ENCODE peak calls at places on chromosome 6, in nine cellular contexts. H is Karpas-422, F is IMR-90, L is HCT116, S is DND-41, K is neural progenitor cell, D is GM12878, A is fibroblast of lung, N is SK-N-SH. Z is an unnamed sample.

GRCh38 chr6:93040375-93040774 is 379.0 kb downstream of the EPHA7 start:
- DNase-seq in N (no peak), L (no peak), A (peak; percentile 3), F (no peak), S (no peak), H (no peak), K (no peak), D (no peak), Z (no peak)

GRCh38 chr6:134176283-134176975 is 124.0 kb upstream of the SLC2A12 start:
- DNase-seq in F (peak; percentile 37), N (peak; percentile 56), S (no peak), H (no peak), K (peak; percentile 69), A (peak; percentile 48), D (no peak), L (no peak), Z (no peak)

GRCh38 chr6:9924971-9925370 is 489.9 kb downstream of the TFAP2A start:
- DNase-seq in D (no peak), H (no peak), S (no peak), A (no peak), K (no peak), F (no peak), N (no peak), L (no peak), Z (no peak)

GRCh38 chr6:51765230-51765629 is 322.2 kb downstream of the PKHD1 start:
- DNase-seq in L (no peak), K (no peak), D (no peak), N (no peak), H (no peak), F (no peak), S (no peak), A (no peak), Z (no peak)

GRCh38 chr6:26554669-26555504 is 16.7 kb downstream of the HMGN4 start:
- DNase-seq in F (peak; percentile 68), N (no peak), A (peak; percentile 67), L (no peak), H (peak; percentile 92), D (no peak), S (peak; percentile 74), K (peak; percentile 69), Z (peak; percentile 89)

GRCh38 chr6:69693749-69694148 is 103.1 kb downstream of the LMBRD1 start:
- DNase-seq in S (no peak), F (peak; percentile 41), D (no peak), K (no peak), A (peak; percentile 51), L (no peak), N (no peak), H (no peak), Z (no peak)

GRCh38 chr6:104596091-104596490 is 263.6 kb downstream of the HACE1 start:
- DNase-seq in F (no peak), A (no peak), D (no peak), L (no peak), H (no peak), S (no peak), N (no peak), K (no peak), Z (no peak)

GRCh38 chr6:149080511-149080910 is 237.0 kb upstream of the TAB2 start:
- DNase-seq in D (no peak), N (no peak), S (no peak), A (peak; percentile 74), K (no peak), H (no peak), L (no peak), F (peak; percentile 88), Z (no peak)

GRCh38 chr6:99514089-99514488 is 1.1 kb downstream of the USP45 start:
- DNase-seq in L (no peak), F (peak; percentile 15), A (peak; percentile 19), H (peak; percentile 73), D (no peak), S (no peak), N (peak; percentile 22), K (peak; percentile 9), Z (no peak)

GRCh38 chr6:99980741-99981140 is 13.3 kb downstream of the MCHR2 start:
- DNase-seq in F (no peak), A (no peak), N (no peak), L (no peak), H (no peak), S (no peak), D (no peak), K (no peak), Z (no peak)

GRCh38 chr6:111105578-111105977 is 18.3 kb downstream of the SLC16A10 start:
- DNase-seq in H (no peak), N (peak; percentile 27), F (peak; percentile 31), L (peak; percentile 68), K (no peak), A (peak; percentile 27), S (no peak), D (no peak), Z (no peak)

DNA sequence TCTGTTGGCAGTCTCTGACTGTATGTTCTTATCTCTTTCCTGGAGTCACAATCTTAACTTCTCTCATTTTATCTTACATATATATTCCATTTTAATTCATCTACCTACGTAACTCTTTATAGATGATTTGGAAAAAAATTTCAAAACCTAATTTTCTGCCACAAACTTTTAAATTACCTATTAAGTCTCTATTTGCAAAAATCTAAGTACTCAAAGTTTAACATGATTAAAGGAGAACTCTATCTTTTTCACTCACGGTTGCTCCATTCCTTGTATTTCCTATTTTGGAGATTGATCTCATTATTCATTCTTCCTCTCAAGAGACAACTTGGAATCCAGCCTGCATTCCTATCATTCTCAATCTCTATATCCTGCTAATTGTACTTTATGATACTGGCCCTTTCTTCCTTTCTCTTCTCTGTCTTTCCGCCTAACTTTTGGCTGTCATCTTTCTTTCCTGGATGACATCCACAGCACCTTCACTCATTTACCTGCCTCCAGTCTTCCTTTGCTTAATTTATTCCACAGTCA is 1071.1 kb upstream of the CITED2 start:
- DNase-seq in L (no peak), N (no peak), F (peak; percentile 53), K (no peak), D (no peak), S (no peak), A (peak; percentile 53), H (no peak), Z (no peak)
- H3K9ac ChIP-seq in L (no peak overlapping the region), N (no peak overlapping the region), F (no peak overlapping the region), K (no peak overlapping the region), D (no peak overlapping the region), S (no peak overlapping the region), A (no peak overlapping the region), H (no peak overlapping the region), Z (no peak overlapping the region)

DNA sequence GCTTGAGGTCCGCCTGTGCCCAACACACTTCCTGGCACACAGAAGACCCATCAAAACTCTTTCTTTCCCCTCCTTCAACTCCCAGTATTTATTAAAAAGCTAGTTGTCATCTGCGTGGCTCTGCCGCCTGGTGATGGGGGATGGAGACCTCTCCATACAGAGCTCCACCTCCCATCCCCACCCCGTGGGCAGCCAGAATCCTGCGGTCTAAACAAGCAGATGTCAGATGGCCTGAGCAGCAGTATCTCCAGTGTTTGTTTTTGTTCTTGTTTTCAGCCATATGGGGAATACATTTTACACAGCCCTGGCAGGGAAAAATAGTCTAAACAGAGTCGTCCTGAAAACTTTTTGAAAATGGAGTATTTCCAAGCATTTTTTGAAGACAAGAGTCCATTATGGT is 91.3 kb downstream of the TCP11 start:
- DNase-seq in L (no peak), K (no peak), F (peak; percentile 93), S (peak; percentile 57), N (peak; percentile 66), A (peak; percentile 94), H (no peak), D (no peak), Z (no peak)
- H2AFZ ChIP-seq in L (no peak overlapping the region), K (no peak overlapping the region), F (peak overlapping the region; percentile 74), S (no peak overlapping the region), N (no peak overlapping the region), A (peak overlapping the region; percentile 36), H (no peak overlapping the region), D (no peak overlapping the region), Z (no peak overlapping the region)

GRCh38 chr6:33412140-33413009 is 1.6 kb downstream of the PHF1 start:
- DNase-seq in N (no peak), S (no peak), A (no peak), F (no peak), L (no peak), K (no peak), H (peak; percentile 45), D (no peak), Z (no peak)
- H3K9ac ChIP-seq in N (no peak overlapping the region), S (peak overlapping the region; percentile 83), A (no peak overlapping the region), F (no peak overlapping the region), L (peak overlapping the region; percentile 11), K (no peak overlapping the region), H (peak overlapping the region; percentile 35), D (no peak overlapping the region), Z (no peak overlapping the region)

DNA sequence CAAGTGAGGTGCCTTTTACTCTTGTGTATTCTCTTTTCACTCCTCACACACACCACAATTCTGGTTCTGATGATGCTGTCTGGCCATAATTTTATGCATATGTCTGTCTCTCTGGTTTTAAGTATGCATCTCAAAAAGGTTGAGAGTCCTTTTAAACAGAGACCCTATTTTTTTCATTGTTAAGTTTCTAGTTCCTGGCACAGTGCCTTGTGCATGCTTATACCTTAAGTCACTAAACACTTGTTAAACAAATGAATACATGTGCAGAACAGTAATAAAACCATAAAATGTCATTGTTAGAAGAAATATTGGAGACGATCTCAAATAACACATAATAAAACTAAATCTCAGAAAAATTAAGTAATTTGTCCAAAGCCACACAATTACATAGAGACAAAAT is 7.9 kb downstream of the ROS1 start:
- DNase-seq in L (no peak), K (no peak), D (no peak), A (no peak), F (peak; percentile 7), H (no peak), S (no peak), N (no peak), Z (no peak)
- H2AFZ ChIP-seq in L (no peak overlapping the region), K (no peak overlapping the region), D (no peak overlapping the region), A (no peak overlapping the region), F (no peak overlapping the region), H (no peak overlapping the region), S (no peak overlapping the region), N (no peak overlapping the region), Z (no peak overlapping the region)

DNA sequence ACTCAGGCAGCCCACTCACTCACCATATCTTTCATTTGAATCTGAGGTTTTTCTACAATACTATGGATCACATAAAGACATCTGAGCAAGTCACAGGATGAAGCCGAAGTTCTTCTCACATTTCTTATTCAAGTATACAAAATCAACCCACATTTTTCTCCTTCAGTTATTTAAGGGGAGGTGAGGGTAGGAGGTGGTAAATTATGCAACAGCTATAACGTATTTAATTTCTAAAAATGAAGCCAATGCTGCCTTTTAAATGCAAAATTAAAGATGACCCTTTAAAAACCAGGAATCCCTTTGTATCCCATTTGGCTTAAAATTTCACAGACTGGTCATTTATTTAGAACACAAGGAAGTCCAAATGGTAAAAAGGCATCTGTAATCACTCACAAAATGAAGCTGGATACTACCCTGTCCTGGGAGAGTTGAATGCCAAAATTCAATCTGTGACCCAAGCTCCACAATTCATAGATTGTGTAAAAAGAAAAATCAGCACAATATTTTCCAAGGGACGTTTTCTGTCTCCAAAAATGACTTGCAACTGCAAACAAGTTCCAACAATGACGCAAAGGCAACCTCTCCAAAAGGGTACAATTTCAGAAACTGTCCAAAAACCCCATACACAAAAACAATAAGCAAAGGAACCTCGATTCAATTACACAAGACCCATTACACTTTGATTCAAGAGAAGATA is 48.8 kb downstream of the EPB41L2 start:
- DNase-seq in A (peak; percentile 54), H (no peak), D (no peak), S (no peak), K (no peak), N (no peak), F (no peak), L (no peak), Z (no peak)
- H3K9ac ChIP-seq in A (no peak overlapping the region), H (no peak overlapping the region), D (no peak overlapping the region), S (no peak overlapping the region), K (no peak overlapping the region), N (no peak overlapping the region), F (no peak overlapping the region), L (no peak overlapping the region), Z (no peak overlapping the region)